ENCODE peak calls at places on chromosome 4, in five cellular contexts. G is MV-4-11; B is stimulated activated CD8-positive, alpha-beta memory T cell treated with anti-CD3 and anti-CD28 coated beads, Interleukin-7, amount 100 ng/mL, for 24 hours; D is RKO; E is lower lobe of right lung. R is an unnamed sample.

GRCh38 chr4:27789768-27790167 is 929.1 kb downstream of the STIM2 start:
- DNase-seq in G (no peak), B (no peak), D (peak; percentile 19), E (no peak), R (no peak)

GRCh38 chr4:108370826-108371225 is 202.1 kb upstream of the LEF1 start:
- DNase-seq in G (no peak), B (no peak), D (no peak), E (no peak), R (no peak)

GRCh38 chr4:173527103-173527876 is 2.7 kb downstream of the HAND2 start:
- DNase-seq in G (no peak), B (no peak), D (no peak), E (no peak), R (no peak)

GRCh38 chr4:165813606-165814005 is 59.4 kb upstream of the TLL1 start:
- DNase-seq in G (no peak), B (no peak), D (no peak), E (no peak), R (no peak)

GRCh38 chr4:165440415-165440882 is 61.6 kb downstream of the CPE start:
- DNase-seq in G (no peak), B (no peak), D (peak; percentile 6), E (no peak), R (no peak)

GRCh38 chr4:96654045-96654444 is 814.2 kb downstream of the PDHA2 start:
- DNase-seq in G (no peak), B (no peak), D (no peak), E (no peak), R (no peak)

GRCh38 chr4:683982-684571 is 4.9 kb downstream of the SLC49A3 start:
- DNase-seq in G (no peak), B (no peak), D (peak; percentile 79), E (peak; percentile 76), R (no peak)

GRCh38 chr4:123785515-123785914 is 388.9 kb downstream of the SPRY1 start:
- DNase-seq in G (no peak), B (no peak), D (no peak), E (no peak), R (no peak)

GRCh38 chr4:10606483-10607155 is 77.9 kb downstream of the CLNK start:
- DNase-seq in G (no peak), B (no peak), D (no peak), E (no peak), R (no peak)

GRCh38 chr4:71020611-71021010 is 27.2 kb downstream of the DCK start:
- DNase-seq in G (no peak), B (no peak), D (no peak), E (no peak), R (no peak)

GRCh38 chr4:130747842-130748241 is 1651.9 kb downstream of the C4orf33 start:
- DNase-seq in G (peak; percentile 13), B (no peak), D (peak; percentile 73), E (no peak), R (no peak)

GRCh38 chr4:152072886-152073285 is 312.1 kb upstream of the GATB start:
- DNase-seq in G (peak; percentile 7), B (no peak), D (no peak), E (no peak), R (no peak)

GRCh38 chr4:7950301-7951092 is 10.8 kb upstream of the AFAP1 start:
- DNase-seq in G (no peak), B (no peak), D (no peak), E (no peak), R (no peak)

GRCh38 chr4:180060159-180060889 is 2182.9 kb upstream of the TENM3 start:
- DNase-seq in G (peak; percentile 63), B (no peak), D (no peak), E (no peak), R (no peak)

GRCh38 chr4:118927976-118928375 is 39.3 kb downstream of the SYNPO2 start:
- DNase-seq in G (no peak), B (no peak), D (no peak), E (no peak), R (no peak)

GRCh38 chr4:60891947-60892346 is 308.2 kb upstream of the ADGRL3 start:
- DNase-seq in G (no peak), B (no peak), D (no peak), E (no peak), R (no peak)

GRCh38 chr4:77581724-77582123 is 23.9 kb upstream of the CXCL13 start:
- DNase-seq in G (no peak), B (no peak), D (no peak), E (no peak), R (no peak)

GRCh38 chr4:52546449-52546848 is 112.7 kb downstream of the USP46 start:
- DNase-seq in G (no peak), B (no peak), D (no peak), E (no peak), R (no peak)

GRCh38 chr4:10006236-10006603 is 15.1 kb downstream of the SLC2A9 start:
- DNase-seq in G (peak; percentile 90), B (no peak), D (no peak), E (no peak), R (no peak)

GRCh38 chr4:145482209-145483021 is 762 bp downstream of the SMAD1 start:
- DNase-seq in G (no peak), B (peak; percentile 52), D (peak; percentile 74), E (peak; percentile 62), R (peak; percentile 65)

GRCh38 chr4:145716200-145716599 is 36.3 kb downstream of the C4orf51 start:
- DNase-seq in G (no peak), B (no peak), D (no peak), E (no peak), R (no peak)

R was measured in activated CD4-positive, alpha-beta T cell treated with anti-CD3 and anti-CD28 coated beads for 24 hours.